ENCODE peak calls at places on chromosomes 7 and 10, in five cellular contexts. Z is M059J, T is activated gamma-delta T cell, F is dorsolateral prefrontal cortex, X is lung. A is an unnamed sample.

GRCh38 chr7:26368542-26368941 is 76.9 kb downstream of the SNX10 start:
- DNase-seq in Z (peak), X (no peak), T (no peak), F (no peak), A (no peak)

GRCh38 chr10:77311186-77311585 is 326.4 kb downstream of the KCNMA1 start:
- DNase-seq in X (no peak), T (no peak), F (peak), Z (no peak), A (peak)

GRCh38 chr7:121192834-121193233 is 136.0 kb upstream of the WNT16 start:
- DNase-seq in X (no peak), F (no peak), T (no peak), Z (peak), A (no peak)

GRCh38 chr7:90211391-90212148 is at the start of gene STEAP2:
- DNase-seq in T (peak), Z (peak), F (peak), X (peak), A (peak)

GRCh38 chr7:29285451-29285807 is 90.9 kb downstream of the CHN2 start:
- DNase-seq in Z (peak), X (no peak), T (no peak), F (no peak), A (no peak)

GRCh38 chr10:46560952-46561351 is 4.5 kb upstream of the GPRIN2 start:
- DNase-seq in T (no peak), X (peak), F (no peak), Z (no peak), A (no peak)

GRCh38 chr7:100044719-100045118 is 4.9 kb upstream of the ZSCAN21 start:
- DNase-seq in T (no peak), Z (no peak), X (no peak), F (peak), A (no peak)

GRCh38 chr7:155360495-155361362 is 63.1 kb downstream of the INSIG1 start:
- DNase-seq in F (no peak), X (no peak), Z (no peak), T (no peak), A (peak)

GRCh38 chr10:21061982-21062381 is 164.9 kb upstream of the NEBL start:
- DNase-seq in X (no peak), Z (no peak), F (no peak), T (no peak), A (no peak)

GRCh38 chr10:4131407-4132215 is 346.6 kb upstream of the KLF6 start:
- DNase-seq in X (no peak), T (no peak), F (no peak), Z (peak), A (no peak)

GRCh38 chr10:133616371-133617130 is 10.0 kb downstream of the FRG2B start:
- DNase-seq in F (no peak), Z (no peak), T (no peak), X (no peak), A (no peak)

GRCh38 chr7:149625339-149625946 is 127.8 kb upstream of the ZNF746 start:
- DNase-seq in T (peak), F (peak), X (peak), Z (peak), A (peak)

GRCh38 chr10:100989088-100989487 is 1.7 kb downstream of the TWNK start:
- DNase-seq in X (no peak), T (no peak), F (no peak), Z (no peak), A (no peak)

GRCh38 chr10:98438715-98439114 is 8.0 kb downstream of the HPS1 start:
- DNase-seq in F (no peak), X (no peak), T (no peak), Z (no peak), A (no peak)

GRCh38 chr7:69732203-69732602 is 133.9 kb downstream of the AUTS2 start:
- DNase-seq in F (no peak), X (no peak), T (no peak), Z (no peak), A (no peak)

GRCh38 chr10:119199231-119199992 is 8.0 kb upstream of the GRK5 start:
- DNase-seq in Z (peak), X (peak), F (peak), T (no peak), A (peak)

GRCh38 chr7:34497153-34497777 is 160.8 kb upstream of the NPSR1 start:
- DNase-seq in Z (no peak), X (no peak), T (no peak), F (no peak), A (no peak)

GRCh38 chr10:69379800-69380199 is 36.9 kb downstream of the TACR2 start:
- DNase-seq in T (no peak), F (no peak), X (no peak), Z (no peak), A (peak)

GRCh38 chr10:119668461-119668860 is 17.3 kb downstream of the BAG3 start:
- DNase-seq in T (no peak), F (no peak), Z (no peak), X (no peak), A (no peak)

GRCh38 chr10:70272925-70273316 is 10.9 kb downstream of the NPFFR1 start:
- DNase-seq in F (no peak), Z (peak), X (no peak), T (no peak), A (no peak)

GRCh38 chr10:124146491-124146890 is 53.1 kb upstream of the CHST15 start:
- DNase-seq in X (no peak), Z (no peak), T (no peak), F (no peak), A (no peak)

GRCh38 chr7:131061158-131061557 is 266.5 kb upstream of the MKLN1 start:
- DNase-seq in F (no peak), T (no peak), Z (no peak), X (no peak), A (no peak)

GRCh38 chr7:110612680-110613079 is 478.2 kb upstream of the LRRN3 start:
- DNase-seq in F (no peak), X (no peak), T (no peak), Z (no peak), A (no peak)

GRCh38 chr7:73871163-73872011 is 10.4 kb downstream of the TMEM270 start:
- DNase-seq in T (no peak), Z (no peak), X (no peak), F (no peak), A (no peak)

GRCh38 chr7:11237742-11238141 is 264.1 kb downstream of the PHF14 start:
- DNase-seq in Z (peak), X (no peak), F (no peak), T (no peak), A (no peak)

GRCh38 chr7:90775383-90775965 is 179.4 kb downstream of the CDK14 start:
- DNase-seq in Z (no peak), X (no peak), T (no peak), F (no peak), A (no peak)

GRCh38 chr7:140506788-140507464 is 27.6 kb upstream of the MKRN1 start:
- DNase-seq in Z (peak), F (no peak), X (no peak), T (no peak), A (no peak)

GRCh38 chr10:67492317-67493019 is 203.5 kb downstream of the CTNNA3 start:
- DNase-seq in Z (peak), T (no peak), X (no peak), F (no peak), A (no peak)

GRCh38 chr10:78149193-78149592 is 115.5 kb downstream of the RPS24 start:
- DNase-seq in T (no peak), F (no peak), Z (peak), X (no peak), A (no peak)

GRCh38 chr7:158130023-158130409 is 457.6 kb downstream of the PTPRN2 start:
- DNase-seq in X (no peak), Z (no peak), T (no peak), F (no peak), A (peak)

GRCh38 chr10:121610798-121611325 is 12.6 kb upstream of the FGFR2 start:
- DNase-seq in Z (no peak), F (no peak), T (no peak), X (no peak), A (no peak)

GRCh38 chr10:43390791-43391190 is 18.2 kb downstream of the HNRNPF start:
- DNase-seq in F (peak), Z (peak), T (no peak), X (no peak), A (peak)

GRCh38 chr7:22356855-22357310 is at the start of gene RAPGEF5:
- DNase-seq in X (no peak), Z (no peak), F (no peak), T (no peak), A (no peak)

GRCh38 chr10:110777661-110778060 is 94.1 kb upstream of the PDCD4 start:
- DNase-seq in F (no peak), X (no peak), Z (no peak), T (no peak), A (no peak)

GRCh38 chr10:50520115-50520514 is 103.6 kb downstream of the SGMS1 start:
- DNase-seq in Z (no peak), F (no peak), X (no peak), T (no peak), A (no peak)